ENCODE peak calls at places on chromosome 7, in six cellular contexts. E is lower leg skin; X is GM13977; G is WTC11; D is CD8-positive, alpha-beta T cell; A is endothelial cell. L is an unnamed sample.

GRCh38 chr7:157425137-157425731 is 88.4 kb downstream of the DNAJB6 start:
- DNase-seq in A (no peak), G (peak; percentile 33), X (no peak), E (no peak), D (no peak), L (no peak)

GRCh38 chr7:89028319-89028718 is 232.8 kb upstream of the TEX47 start:
- DNase-seq in X (no peak), A (no peak), G (no peak), D (no peak), E (no peak), L (no peak)

GRCh38 chr7:13990319-13990983 is 985 bp upstream of the ETV1 start:
- DNase-seq in D (no peak), G (peak; percentile 78), A (peak; percentile 61), X (peak; percentile 14), E (peak; percentile 19), L (no peak)

GRCh38 chr7:158358926-158359645 is 228.5 kb downstream of the PTPRN2 start:
- DNase-seq in E (no peak), X (no peak), G (no peak), D (no peak), A (no peak), L (peak; percentile 49)

GRCh38 chr7:100908512-100908911 is 12.8 kb upstream of the ACHE start:
- DNase-seq in E (no peak), X (no peak), D (no peak), G (no peak), A (no peak), L (no peak)

GRCh38 chr7:36034020-36034419 is 119.0 kb upstream of the EEPD1 start:
- DNase-seq in D (no peak), X (no peak), E (no peak), A (no peak), G (no peak), L (no peak)

GRCh38 chr7:105680505-105681187 is 99.4 kb upstream of the EFCAB10 start:
- DNase-seq in E (no peak), D (no peak), G (no peak), A (no peak), X (no peak), L (no peak)

GRCh38 chr7:22094413-22095304 is 149.0 kb upstream of the CDCA7L start:
- DNase-seq in G (no peak), X (no peak), A (no peak), D (no peak), E (no peak), L (no peak)

GRCh38 chr7:102296179-102296438 is 9.4 kb downstream of the SH2B2 start:
- DNase-seq in E (no peak), D (no peak), X (no peak), A (no peak), G (no peak), L (no peak)

GRCh38 chr7:55965805-55966421 is 1.5 kb downstream of the NIPSNAP2 start:
- DNase-seq in D (no peak), G (no peak), E (no peak), A (no peak), X (no peak), L (no peak)

GRCh38 chr7:102983602-102984001 is 70.8 kb downstream of the LRRC17 start:
- DNase-seq in D (no peak), E (no peak), A (no peak), G (no peak), X (no peak), L (no peak)

GRCh38 chr7:159128767-159129166 is 15.9 kb downstream of the VIPR2 start:
- DNase-seq in A (no peak), X (no peak), E (no peak), D (no peak), G (no peak), L (peak; percentile 54)

GRCh38 chr7:90224204-90224603 is 12.7 kb downstream of the STEAP2 start:
- DNase-seq in X (no peak), G (peak; percentile 58), D (no peak), E (no peak), A (no peak), L (no peak)

GRCh38 chr7:90988996-90989765 is 275.1 kb upstream of the FZD1 start:
- DNase-seq in D (no peak), A (no peak), E (no peak), X (no peak), G (no peak), L (no peak)

GRCh38 chr7:9645756-9646155 is 1212.3 kb downstream of the NXPH1 start:
- DNase-seq in A (no peak), E (no peak), G (no peak), D (no peak), X (no peak), L (no peak)

GRCh38 chr7:51930834-51931233 is 614.2 kb upstream of the COBL start:
- DNase-seq in X (no peak), E (no peak), D (no peak), G (no peak), A (no peak), L (no peak)

GRCh38 chr7:27221201-27221797 is 21.3 kb upstream of the EVX1 start:
- DNase-seq in D (no peak), A (no peak), E (no peak), G (no peak), X (no peak), L (no peak)

GRCh38 chr7:31695856-31696255 is 8.8 kb downstream of the PPP1R17 start:
- DNase-seq in D (no peak), A (no peak), G (no peak), E (no peak), X (no peak), L (no peak)

GRCh38 chr7:141263508-141263907 is 189.6 kb downstream of the TMEM178B start:
- DNase-seq in D (no peak), G (no peak), X (no peak), E (no peak), A (no peak), L (no peak)

GRCh38 chr7:120858299-120858636 is 324 bp upstream of the TSPAN12 start:
- DNase-seq in D (no peak), A (no peak), X (no peak), E (no peak), G (no peak), L (no peak)

GRCh38 chr7:31020652-31021051 is 31.5 kb upstream of the ADCYAP1R1 start:
- DNase-seq in D (no peak), A (no peak), G (peak; percentile 39), X (no peak), E (no peak), L (no peak)

GRCh38 chr7:91918356-91918755 is 22.3 kb upstream of the AKAP9 start:
- DNase-seq in X (no peak), D (no peak), A (no peak), G (no peak), E (no peak), L (no peak)

GRCh38 chr7:30925117-30925516 is 13.5 kb downstream of the AQP1 start:
- DNase-seq in X (no peak), G (no peak), D (no peak), E (no peak), A (peak; percentile 0), L (no peak)

GRCh38 chr7:55365103-55365679 is at the start of gene LANCL2:
- DNase-seq in E (peak; percentile 30), G (peak; percentile 67), X (no peak), D (peak; percentile 47), A (no peak), L (peak; percentile 78)

GRCh38 chr7:121832347-121832746 is 40.6 kb upstream of the PTPRZ1 start:
- DNase-seq in E (no peak), G (no peak), A (no peak), X (no peak), D (no peak), L (no peak)

GRCh38 chr7:18425227-18425626 is 70.3 kb upstream of the HDAC9 start:
- DNase-seq in G (no peak), E (no peak), D (no peak), A (no peak), X (no peak), L (no peak)

GRCh38 chr7:18426564-18427226 is 68.9 kb upstream of the HDAC9 start:
- DNase-seq in A (no peak), E (no peak), X (no peak), G (no peak), D (no peak), L (no peak)

GRCh38 chr7:18430810-18431209 is 64.7 kb upstream of the HDAC9 start:
- DNase-seq in E (no peak), D (no peak), A (no peak), G (no peak), X (no peak), L (no peak)

GRCh38 chr7:18425873-18426520 is 69.6 kb upstream of the HDAC9 start:
- DNase-seq in E (no peak), X (no peak), G (no peak), A (no peak), D (no peak), L (no peak)

GRCh38 chr7:18429547-18429946 is 66.0 kb upstream of the HDAC9 start:
- DNase-seq in X (no peak), A (no peak), G (no peak), E (no peak), D (no peak), L (no peak)
- TF ChIP-seq CTCF in X (no peak), A (no peak), G (no peak), E (no peak), D (no peak), L (no peak)

DNA sequence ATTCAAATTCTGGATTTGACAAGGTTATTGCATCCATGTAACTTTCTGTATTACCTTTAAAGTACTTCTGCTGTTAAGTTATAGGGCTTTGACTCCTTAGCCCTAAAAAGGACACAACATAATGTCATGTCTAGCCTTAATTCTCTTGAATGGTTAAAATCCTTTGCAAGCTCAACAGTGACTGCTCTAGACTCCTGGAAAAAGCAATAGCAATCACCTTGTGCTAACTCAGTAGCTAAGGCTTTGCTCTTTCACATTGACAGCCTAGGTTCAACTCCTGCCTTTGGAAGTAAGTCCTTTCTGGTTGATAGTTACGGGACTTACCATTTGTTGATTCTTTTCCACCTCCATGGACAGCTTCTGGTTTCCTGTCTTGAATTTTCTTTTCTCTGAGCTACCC is 16.1 kb upstream of the CREB3L2 start:
- DNase-seq in A (no peak), X (no peak), D (no peak), E (no peak), G (no peak), L (no peak)
- TF ChIP-seq CTCF in A (no peak), X (no peak), D (no peak), E (no peak), G (no peak), L (no peak)

GRCh38 chr7:12434012-12434642 is 30.5 kb upstream of the VWDE start:
- DNase-seq in X (peak; percentile 22), D (no peak), E (no peak), A (no peak), G (no peak), L (no peak)
- TF ChIP-seq CTCF in X (peak; percentile 48), D (peak; percentile 42), E (no peak), A (peak; percentile 70), G (peak; percentile 44), L (no peak)

GRCh38 chr7:6148724-6149360 is 117.7 kb downstream of the ANKRD61 start:
- DNase-seq in E (no peak), D (no peak), G (no peak), X (no peak), A (no peak), L (no peak)

GRCh38 chr7:6151994-6152735 is 120.3 kb downstream of the CYTH3 start:
- DNase-seq in E (no peak), A (no peak), D (no peak), G (no peak), X (no peak), L (no peak)

GRCh38 chr7:6146666-6147065 is 115.5 kb downstream of the ANKRD61 start:
- DNase-seq in E (no peak), D (no peak), A (no peak), G (no peak), X (no peak), L (no peak)

GRCh38 chr7:6147627-6148026 is 116.5 kb downstream of the ANKRD61 start:
- DNase-seq in E (no peak), X (no peak), D (no peak), G (no peak), A (no peak), L (no peak)

GRCh38 chr7:6149996-6150395 is 118.8 kb downstream of the ANKRD61 start:
- DNase-seq in G (no peak), X (no peak), E (no peak), A (no peak), D (no peak), L (no peak)
- TF ChIP-seq CTCF in G (no peak), X (no peak), E (no peak), A (no peak), D (no peak), L (no peak)